ENCODE peak calls at places on chromosomes 4 and X, in seven cellular contexts. C is GM10248, O is OCI-LY7, B is MCF 10A, Y is tibial nerve, E is fibroblast of the aortic adventitia, S is tibial artery. A is an unnamed sample.

GRCh38 chr4:61204353-61204752 is 4.2 kb downstream of the ADGRL3 start:
- DNase-seq in C (no peak), O (no peak), B (peak), Y (no peak), E (no peak), S (no peak), A (no peak)

GRCh38 chrX:71178908-71179307 is 34.3 kb downstream of the NLGN3 start:
- DNase-seq in C (peak), O (peak), B (peak), Y (peak), E (peak), S (peak), A (no peak)

GRCh38 chr4:70715097-70715496 is 6.7 kb upstream of the RUFY3 start:
- DNase-seq in C (no peak), O (no peak), B (no peak), Y (no peak), E (peak), S (no peak), A (no peak)

GRCh38 chrX:155718964-155719586 is 106.3 kb upstream of the TMLHE start:
- DNase-seq in C (no peak), O (no peak), B (peak), Y (no peak), E (peak), S (no peak), A (no peak)

GRCh38 chr4:115515379-115516171 is 402.2 kb upstream of the NDST4 start:
- DNase-seq in C (peak), O (no peak), B (no peak), Y (no peak), E (no peak), S (no peak), A (no peak)

GRCh38 chr4:183411291-183411861 is 33.1 kb upstream of the CDKN2AIP start:
- DNase-seq in C (no peak), O (peak), B (no peak), Y (no peak), E (no peak), S (no peak), A (no peak)

GRCh38 chr4:8235686-8236085 is 33.9 kb upstream of the HTRA3 start:
- DNase-seq in C (no peak), O (no peak), B (no peak), Y (no peak), E (no peak), S (no peak), A (no peak)

GRCh38 chr4:170089274-170089742 is 448 bp downstream of the AADAT start:
- DNase-seq in C (peak), O (no peak), B (peak), Y (no peak), E (peak), S (no peak), A (no peak)

GRCh38 chr4:7295917-7296660 is 103.8 kb downstream of the SORCS2 start:
- DNase-seq in C (peak), O (no peak), B (peak), Y (no peak), E (peak), S (no peak), A (peak)

GRCh38 chr4:41200486-41201017 is 13.8 kb downstream of the APBB2 start:
- DNase-seq in C (no peak), O (no peak), B (no peak), Y (no peak), E (no peak), S (no peak), A (no peak)

GRCh38 chrX:130170752-130171445 is 863 bp upstream of the RAB33A start:
- DNase-seq in C (peak), O (peak), B (no peak), Y (no peak), E (no peak), S (no peak), A (peak)

GRCh38 chr4:28444886-28445496 is 1584.3 kb downstream of the STIM2 start:
- DNase-seq in C (no peak), O (no peak), B (no peak), Y (no peak), E (peak), S (no peak), A (no peak)

DNA sequence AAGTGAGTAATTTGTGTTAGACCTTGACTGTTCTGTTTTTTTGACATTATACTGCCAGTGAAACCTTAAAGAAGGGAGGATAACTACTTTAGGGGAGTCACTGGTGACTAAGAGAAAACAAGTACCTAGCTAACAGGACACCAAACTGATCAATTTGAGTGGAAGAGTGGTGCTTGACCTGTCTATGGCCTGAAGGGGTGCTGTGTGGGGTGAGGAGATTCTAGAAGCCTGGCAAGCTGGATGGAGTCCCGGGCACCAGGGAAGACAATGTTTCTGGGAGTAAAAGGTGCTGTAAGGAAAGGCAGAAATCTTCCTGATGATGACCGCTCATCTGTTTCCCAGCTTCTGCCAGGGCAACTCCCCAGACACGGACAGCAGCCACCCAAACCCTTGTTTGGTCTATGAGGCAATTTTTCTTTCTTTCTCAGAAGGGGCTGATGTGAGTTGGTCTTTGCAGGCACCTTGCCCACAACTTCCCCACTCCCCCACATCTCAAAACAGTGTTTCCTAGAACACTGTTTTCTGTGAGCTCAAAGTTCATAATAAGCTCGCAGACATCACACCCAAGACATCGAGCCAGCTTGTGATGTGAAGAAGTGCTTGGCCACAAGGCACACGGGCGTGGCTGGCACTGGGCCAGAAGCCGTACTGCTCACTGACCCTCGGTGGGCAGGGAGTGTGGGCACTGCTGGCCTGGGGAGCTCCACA is 4.6 kb downstream of the TXK start:
- DNase-seq in C (peak), O (no peak), B (no peak), Y (no peak), E (peak), S (no peak), A (no peak)
- TF ChIP-seq CTCF in C (no peak), O (peak), B (no peak), Y (no peak), E (peak), S (no peak), A (no peak)

DNA sequence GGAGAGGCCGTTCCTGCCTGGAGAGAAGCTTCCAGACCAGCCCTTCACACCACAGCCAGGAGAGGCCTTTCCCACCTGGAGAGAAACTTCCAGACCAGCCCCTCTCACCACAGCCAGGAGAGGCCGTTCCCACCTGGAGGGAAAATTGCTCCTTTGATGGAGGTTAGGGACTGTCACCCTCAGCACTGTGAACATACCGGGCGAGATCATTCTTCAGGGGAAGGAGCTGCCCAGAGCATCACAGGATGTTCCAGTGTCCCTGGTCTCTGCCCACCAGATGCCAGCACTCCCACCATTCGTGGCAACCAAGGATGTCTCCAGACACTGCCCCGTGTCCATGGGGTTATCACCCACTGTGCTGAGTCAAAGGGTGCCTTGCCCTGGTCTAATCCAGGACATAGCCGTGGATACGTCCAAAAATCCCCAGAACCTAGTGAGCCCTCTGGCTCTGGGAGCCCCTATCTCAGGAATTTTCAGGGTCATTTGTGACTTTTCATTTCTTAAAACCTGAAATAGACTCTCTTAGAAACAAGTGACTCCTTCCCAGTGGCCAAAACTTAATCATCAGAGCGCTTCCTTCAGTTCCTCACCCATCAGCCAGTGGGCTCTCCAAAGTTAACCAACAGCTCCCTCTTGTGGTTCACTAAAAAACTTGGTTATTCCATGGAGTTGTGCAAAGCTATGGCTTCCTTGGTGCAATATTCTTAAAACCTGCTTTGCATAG is 80.2 kb downstream of the CRMP1 start:
- DNase-seq in C (peak), O (peak), B (peak), Y (no peak), E (peak), S (no peak), A (no peak)
- TF ChIP-seq CTCF in C (peak), O (peak), B (peak), Y (peak), E (peak), S (peak), A (peak)

DNA sequence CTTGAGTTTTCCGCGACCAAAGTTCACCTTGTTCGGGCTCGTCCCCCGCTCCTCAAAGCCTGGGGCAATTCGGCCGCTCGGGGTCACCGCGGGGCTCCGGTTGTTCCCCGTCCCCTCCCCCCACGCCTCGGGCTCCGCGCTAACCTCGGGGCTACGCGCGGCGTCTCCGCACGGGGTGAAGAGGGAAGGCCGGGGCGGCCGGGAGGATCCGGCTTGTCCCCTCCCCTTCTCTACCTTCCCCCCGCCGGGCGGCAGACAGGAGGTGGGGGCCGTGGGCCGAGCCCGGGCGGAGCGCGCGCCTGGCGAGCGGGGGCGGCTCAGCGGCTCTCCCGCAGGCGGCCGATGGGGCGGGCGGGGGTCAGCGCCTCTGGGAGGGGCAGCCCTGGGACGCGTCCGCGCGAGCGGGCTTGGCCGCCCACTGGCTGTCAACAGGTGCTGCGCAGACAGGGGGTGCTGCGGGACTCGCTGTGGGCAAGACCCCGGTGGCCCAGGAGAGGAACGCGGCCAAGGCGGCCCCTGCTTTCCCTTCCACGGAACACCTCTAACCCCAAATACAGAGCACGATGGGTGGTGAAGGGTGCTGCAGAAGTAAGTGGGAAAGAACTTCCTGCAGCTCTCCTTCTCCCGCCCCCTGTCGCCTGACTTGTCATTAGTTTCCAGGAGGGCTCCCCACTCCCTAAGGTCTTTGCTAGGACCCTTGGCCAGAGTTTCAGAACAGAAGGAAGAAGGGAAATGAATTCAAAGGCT is at the start of gene PDGFC:
- DNase-seq in C (peak), O (no peak), B (peak), Y (peak), E (peak), S (peak), A (peak)
- TF ChIP-seq CTCF in C (no peak), O (no peak), B (peak), Y (no peak), E (peak), S (peak), A (peak)

DNA sequence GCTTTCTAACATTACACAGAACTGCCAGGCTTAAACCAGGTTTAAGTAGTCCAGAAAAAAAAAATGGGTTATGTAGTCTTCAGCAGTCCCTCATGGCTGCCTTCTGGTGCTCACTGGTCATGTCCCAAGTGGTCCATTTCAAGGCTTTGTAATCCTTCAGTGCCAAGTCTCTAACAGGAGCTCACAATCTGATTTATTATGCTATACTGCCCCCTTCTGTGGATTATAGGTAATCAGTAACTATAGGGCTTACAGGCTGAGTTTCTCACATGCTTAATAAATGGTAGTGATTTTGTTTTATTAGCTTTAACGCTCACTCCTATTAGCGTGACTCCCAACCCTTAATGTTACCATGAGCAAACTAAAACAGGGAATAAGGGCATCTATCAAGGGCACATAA is 92.5 kb upstream of the EDA2R start:
- DNase-seq in C (peak), O (peak), B (peak), Y (no peak), E (peak), S (no peak), A (no peak)
- TF ChIP-seq CTCF in C (no peak), O (peak), B (peak), Y (no peak), E (peak), S (peak), A (peak)